ENCODE peak calls at places on chromosomes 1 and 21, in four cellular contexts. P is progenitor cell of endocrine pancreas, Z is neural crest cell, X is lower lobe of right lung. R is an unnamed sample.

GRCh38 chr1:22745675-22746585 is 35.3 kb downstream of the EPHB2 start:
- DNase-seq in Z (no peak), X (no peak), P (no peak), R (no peak)

GRCh38 chr1:233735331-233735730 is 121.4 kb downstream of the KCNK1 start:
- DNase-seq in X (no peak), P (no peak), Z (no peak), R (no peak)

GRCh38 chr1:222852326-222852725 is 37.5 kb downstream of the DISP1 start:
- DNase-seq in X (no peak), P (no peak), Z (no peak), R (no peak)

GRCh38 chr21:45264919-45265515 is 22.7 kb downstream of the POFUT2 start:
- DNase-seq in P (peak; percentile 3), X (no peak), Z (no peak), R (peak; percentile 1)

GRCh38 chr1:53265581-53265980 is 27.3 kb upstream of the MAGOH start:
- DNase-seq in P (no peak), Z (no peak), X (no peak), R (no peak)

GRCh38 chr21:37548521-37548981 is 182.0 kb downstream of the DYRK1A start:
- DNase-seq in X (no peak), Z (no peak), P (no peak), R (no peak)

GRCh38 chr21:25925936-25926335 is 191.2 kb downstream of the GABPA start:
- DNase-seq in P (no peak), X (no peak), Z (no peak), R (peak; percentile 31)

GRCh38 chr1:154236855-154237254 is 16.1 kb downstream of the UBAP2L start:
- DNase-seq in P (no peak), Z (no peak), X (no peak), R (no peak)

GRCh38 chr1:31054349-31054748 is 11.2 kb downstream of the PUM1 start:
- DNase-seq in Z (no peak), X (no peak), P (no peak), R (no peak)

GRCh38 chr1:178964469-178965330 is 61.0 kb upstream of the FAM20B start:
- DNase-seq in Z (no peak), P (no peak), X (no peak), R (no peak)

GRCh38 chr1:66550243-66550642 is 16.3 kb downstream of the SGIP1 start:
- DNase-seq in P (no peak), Z (no peak), X (no peak), R (no peak)

GRCh38 chr1:175423605-175424004 is 231.0 kb upstream of the KIAA0040 start:
- DNase-seq in Z (no peak), P (no peak), X (no peak), R (no peak)

GRCh38 chr1:18999287-18999852 is 42.9 kb upstream of the IFFO2 start:
- DNase-seq in Z (no peak), P (no peak), X (no peak), R (no peak)

GRCh38 chr1:223411309-223411708 is 18.1 kb downstream of the CCDC185 start:
- DNase-seq in Z (no peak), X (no peak), P (no peak), R (no peak)

GRCh38 chr1:69312055-69312732 is 255.5 kb upstream of the LRRC7 start:
- DNase-seq in P (no peak), Z (no peak), X (no peak), R (no peak)

GRCh38 chr21:28235169-28235892 is 757.3 kb downstream of the LTN1 start:
- DNase-seq in Z (no peak), P (no peak), X (peak; percentile 45), R (no peak)

GRCh38 chr1:223846668-223847007 is 891 bp upstream of the TP53BP2 start:
- DNase-seq in Z (peak; percentile 16), X (no peak), P (no peak), R (peak; percentile 14)

GRCh38 chr1:57615956-57616355 is 192.1 kb upstream of the DAB1 start:
- DNase-seq in Z (no peak), X (no peak), P (no peak), R (no peak)

GRCh38 chr1:51203121-51203873 is 32.8 kb upstream of the RNF11 start:
- DNase-seq in X (no peak), P (no peak), Z (no peak), R (no peak)

GRCh38 chr1:244347942-244348341 is 103.8 kb downstream of the ADSS2 start:
- DNase-seq in P (no peak), Z (no peak), X (no peak), R (no peak)

GRCh38 chr1:233916706-233917105 is 12.2 kb downstream of the SLC35F3 start:
- DNase-seq in X (no peak), P (no peak), Z (no peak), R (no peak)

GRCh38 chr1:31580891-31581603 is 4.7 kb downstream of the TINAGL1 start:
- DNase-seq in Z (no peak), P (no peak), X (no peak), R (no peak)

GRCh38 chr1:108708726-108709660 is 3.7 kb upstream of the FNDC7 start:
- DNase-seq in Z (no peak), P (no peak), X (peak; percentile 52), R (no peak)

GRCh38 chr1:71232166-71232763 is 151.4 kb upstream of the ZRANB2 start:
- DNase-seq in P (no peak), Z (no peak), X (no peak), R (no peak)

GRCh38 chr1:1783320-1783719 is 5.0 kb upstream of the NADK start:
- DNase-seq in Z (no peak), P (no peak), X (peak; percentile 41), R (no peak)

GRCh38 chr1:179031855-179032513 is 6.3 kb downstream of the FAM20B start:
- DNase-seq in X (no peak), P (no peak), Z (no peak), R (no peak)

GRCh38 chr1:29630756-29631155 is 394.4 kb downstream of the PTPRU start:
- DNase-seq in X (no peak), Z (no peak), P (peak; percentile 2), R (no peak)

GRCh38 chr21:35239811-35240219 is 190.7 kb upstream of the RUNX1 start:
- DNase-seq in X (no peak), P (no peak), Z (peak; percentile 24), R (no peak)

GRCh38 chr1:115642168-115643072 is 650 bp downstream of the VANGL1 start:
- DNase-seq in Z (peak; percentile 28), X (peak; percentile 62), P (peak; percentile 51), R (peak; percentile 37)
- TF ChIP-seq CTCF in Z (no peak), X (no peak), P (peak; percentile 19), R (no peak)

GRCh38 chr1:236258114-236258609 is 23.6 kb downstream of the ERO1B start:
- DNase-seq in X (no peak), P (no peak), Z (no peak), R (no peak)
- TF ChIP-seq CTCF in X (no peak), P (no peak), Z (no peak), R (no peak)

GRCh38 chr1:232170909-232171308 is 459.0 kb downstream of the SIPA1L2 start:
- DNase-seq in Z (no peak), X (no peak), P (no peak), R (no peak)
- TF ChIP-seq CTCF in Z (no peak), X (no peak), P (no peak), R (no peak)

GRCh38 chr1:55375617-55376258 is 160.6 kb upstream of the USP24 start:
- DNase-seq in X (no peak), P (peak; percentile 23), Z (peak; percentile 60), R (peak; percentile 53)
- TF ChIP-seq CTCF in X (peak; percentile 95), P (peak; percentile 91), Z (peak; percentile 89), R (peak; percentile 98)

DNA sequence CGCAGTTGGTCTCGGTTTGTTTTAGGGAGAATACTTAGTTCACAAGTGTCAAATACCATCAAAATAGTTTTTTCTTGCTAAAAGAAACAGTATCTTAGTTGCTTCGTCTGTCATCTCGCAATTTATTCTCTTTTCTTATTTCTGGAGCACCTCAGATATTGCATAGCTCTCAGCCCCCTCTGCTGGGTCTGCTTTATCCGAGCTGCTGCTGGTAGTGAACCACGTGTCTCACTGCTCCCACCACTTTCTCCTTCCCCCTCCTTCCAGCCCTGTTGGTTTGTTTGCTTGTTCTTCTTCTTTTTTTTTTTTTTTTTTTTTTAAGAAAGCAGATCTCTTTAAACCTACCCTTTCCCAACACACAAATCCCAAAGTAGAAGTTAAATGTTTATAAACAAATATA is 170.8 kb downstream of the EDEM3 start:
- DNase-seq in P (no peak), Z (no peak), X (no peak), R (no peak)
- TF ChIP-seq CTCF in P (no peak), Z (no peak), X (no peak), R (no peak)

DNA sequence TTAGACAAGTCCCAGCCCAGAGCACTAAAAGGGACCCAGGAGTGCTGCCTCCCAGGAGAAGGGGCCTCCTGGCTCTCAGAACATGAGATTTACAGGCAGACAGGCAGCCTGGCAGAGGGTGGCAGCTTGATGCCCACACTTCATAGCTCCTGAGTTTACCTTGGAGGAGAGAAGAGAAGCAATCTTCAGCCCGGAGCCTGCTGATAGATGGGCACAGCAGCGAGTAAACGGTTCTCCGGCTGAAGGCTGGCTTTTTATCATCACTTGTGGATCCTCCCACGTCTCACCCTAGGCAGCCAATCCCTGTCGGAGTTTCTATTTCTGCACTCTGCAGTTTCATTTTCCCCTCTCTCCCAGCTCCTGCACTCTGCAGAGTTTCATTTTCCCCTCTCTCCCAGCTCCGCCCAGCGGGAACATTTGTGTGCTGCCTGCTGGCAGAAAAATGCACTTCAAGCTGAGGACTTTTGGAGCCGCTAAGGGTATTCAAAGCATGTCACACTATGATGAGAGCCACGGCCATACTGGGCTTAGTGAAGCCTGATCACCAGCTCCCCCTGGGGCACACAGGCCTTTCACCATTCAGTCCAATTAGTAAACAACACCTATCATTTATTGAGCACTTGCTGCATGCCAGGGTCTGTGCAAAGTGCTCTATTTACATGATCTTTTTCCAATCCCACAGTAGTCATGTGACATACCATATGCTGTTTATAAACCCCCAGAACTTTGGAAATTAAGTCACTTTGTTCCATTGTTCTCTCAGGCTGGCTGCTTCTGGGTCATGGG is at the start of gene IFI6:
- DNase-seq in Z (peak; percentile 72), P (peak; percentile 49), X (peak; percentile 90), R (peak; percentile 70)
- TF ChIP-seq CTCF in Z (peak; percentile 54), P (peak; percentile 42), X (peak; percentile 54), R (no peak)

GRCh38 chr1:65063025-65063424 is 85.0 kb upstream of the AK4 start:
- DNase-seq in P (no peak), Z (no peak), X (no peak), R (no peak)
- TF ChIP-seq CTCF in P (peak; percentile 26), Z (no peak), X (no peak), R (no peak)

DNA sequence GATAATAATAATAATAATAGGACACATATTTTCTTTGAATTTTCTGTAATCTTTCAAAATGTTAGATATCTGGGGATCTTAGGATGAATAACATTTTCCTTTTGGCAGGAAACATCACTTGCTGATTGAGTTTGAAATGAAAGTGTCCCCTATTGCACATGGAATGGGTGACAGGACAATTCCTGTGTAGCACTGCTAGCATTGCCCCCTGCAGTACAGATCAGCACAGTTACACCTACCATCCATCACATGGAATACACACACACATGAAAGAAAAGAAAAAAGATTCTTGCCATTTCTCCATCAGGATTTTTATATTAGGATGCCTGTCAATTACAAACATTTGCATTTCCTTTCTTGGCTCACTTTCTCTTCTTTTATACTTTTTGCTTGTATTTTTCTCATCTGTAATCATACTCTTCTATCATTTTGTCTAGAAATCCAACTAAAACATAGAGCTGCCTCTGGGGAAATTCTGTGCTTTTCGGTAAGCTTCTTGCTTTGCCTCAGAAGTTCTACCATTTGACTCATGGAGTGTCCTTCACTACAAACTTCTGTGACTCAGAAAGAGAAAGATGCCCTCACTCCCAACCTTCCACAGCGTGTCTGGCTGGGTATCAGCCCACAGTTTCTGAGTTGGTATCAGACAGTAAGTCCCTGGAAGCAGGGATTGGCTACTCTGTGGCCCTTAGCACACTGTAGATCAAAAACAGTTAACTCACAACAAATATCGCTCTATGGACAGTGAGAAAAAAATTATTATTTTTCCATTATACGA is 641.2 kb downstream of the PTPRC start:
- DNase-seq in Z (no peak), X (no peak), P (no peak), R (no peak)
- TF ChIP-seq CTCF in Z (no peak), X (no peak), P (no peak), R (no peak)